ENCODE peak calls at places on chromosomes 5 and 9, in eight cellular contexts. Q, Y, R, X, B, P, U and Z are unnamed samples.

GRCh38 chr5:158140120-158140778 is 281.3 kb upstream of the CLINT1 start:
- DNase-seq in R (no peak), B (no peak), Q (no peak), Y (no peak), U (no peak), P (no peak), X (peak), Z (no peak)

GRCh38 chr9:36802171-36802920 is 229.7 kb downstream of the MELK start:
- DNase-seq in B (peak), R (no peak), U (no peak), P (no peak), Y (peak), X (peak), Q (peak), Z (no peak)

GRCh38 chr9:136385015-136385414 is 11.5 kb upstream of the CARD9 start:
- DNase-seq in B (no peak), Q (no peak), Y (no peak), U (no peak), R (no peak), X (no peak), P (no peak), Z (peak)

GRCh38 chr5:35009059-35009458 is 38.7 kb downstream of the AGXT2 start:
- DNase-seq in X (peak), Q (no peak), U (no peak), R (no peak), Y (peak), B (no peak), P (no peak), Z (no peak)

GRCh38 chr9:136352682-136353081 is 10.9 kb downstream of the DNLZ start:
- DNase-seq in U (no peak), Q (peak), B (peak), Y (no peak), R (no peak), X (no peak), P (no peak), Z (no peak)

GRCh38 chr5:133691448-133691847 is 79.1 kb upstream of the FSTL4 start:
- DNase-seq in Y (no peak), X (peak), P (no peak), R (no peak), Q (no peak), U (no peak), B (no peak), Z (no peak)

GRCh38 chr5:97046270-97046982 is 96.0 kb downstream of the LIX1 start:
- DNase-seq in Q (no peak), R (no peak), B (no peak), X (peak), P (no peak), U (peak), Y (peak), Z (no peak)

GRCh38 chr9:127873223-127873691 is 4.2 kb downstream of the AK1 start:
- DNase-seq in R (no peak), X (no peak), P (no peak), U (no peak), Q (peak), Y (no peak), B (no peak), Z (no peak)

GRCh38 chr5:57627661-57628060 is 145.1 kb upstream of the ACTBL2 start:
- DNase-seq in X (no peak), R (no peak), U (no peak), Y (no peak), P (no peak), Q (no peak), B (no peak), Z (no peak)

GRCh38 chr9:4499917-4500316 is 9.6 kb downstream of the SLC1A1 start:
- DNase-seq in Q (no peak), P (no peak), U (no peak), X (no peak), B (peak), Y (no peak), R (peak), Z (no peak)

GRCh38 chr5:1480217-1480616 is 35.0 kb upstream of the SLC6A3 start:
- DNase-seq in X (no peak), B (no peak), Y (no peak), Q (peak), U (no peak), P (no peak), R (no peak), Z (no peak)

GRCh38 chr9:70043285-70043684 is 363 bp upstream of the MAMDC2 start:
- DNase-seq in U (no peak), Y (no peak), Q (no peak), P (no peak), X (no peak), R (no peak), B (no peak), Z (no peak)

GRCh38 chr9:125763373-125763772 is 16.2 kb downstream of the PBX3 start:
- DNase-seq in R (no peak), P (peak), B (peak), Q (peak), X (no peak), Y (no peak), U (no peak), Z (no peak)

GRCh38 chr9:125646222-125647100 is 60.5 kb downstream of the MAPKAP1 start:
- DNase-seq in U (no peak), R (no peak), B (no peak), P (no peak), X (peak), Y (no peak), Q (no peak), Z (no peak)

GRCh38 chr5:175356428-175356827 is 87.6 kb downstream of the DRD1 start:
- DNase-seq in Y (no peak), R (no peak), U (no peak), B (no peak), Q (peak), X (no peak), P (no peak), Z (no peak)

GRCh38 chr9:138049779-138050471 is 172.3 kb downstream of the CACNA1B start:
- DNase-seq in Y (no peak), R (no peak), Q (no peak), X (no peak), P (peak), B (no peak), U (no peak), Z (no peak)

GRCh38 chr5:149559712-149560111 is 8.5 kb upstream of the CSNK1A1 start:
- DNase-seq in U (no peak), P (no peak), X (peak), B (no peak), R (no peak), Q (no peak), Y (peak), Z (no peak)

GRCh38 chr9:81694541-81694940 is 5.2 kb upstream of the TLE1 start:
- DNase-seq in Y (no peak), U (no peak), Q (no peak), P (no peak), B (no peak), X (no peak), R (no peak), Z (no peak)